ENCODE peak calls at places on chromosomes 2 and 18, in nine cellular contexts. J is right cardiac atrium; P is lower lobe of right lung; S is endodermal cell; G is mesendoderm; V is gastrocnemius medialis; B is germinal center; X is fibroblast of mammary gland; E is stimulated activated CD4-positive, alpha-beta T cell treated with anti-CD3 and anti-CD28 coated beads, Interleukin-4, amount 100 ng/mL, for 24 hours. U is an unnamed sample.

GRCh38 chr2:40606862-40607261 is 155.0 kb upstream of the SLC8A1 start:
- DNase-seq in P (no peak), X (peak), S (no peak), E (no peak), B (no peak), J (no peak), G (no peak), V (no peak), U (no peak)

GRCh38 chr2:230330725-230331124 is 3.7 kb downstream of the SP140L start:
- DNase-seq in E (no peak), S (no peak), G (no peak), X (peak), V (peak), J (no peak), P (no peak), B (no peak), U (no peak)

GRCh38 chr2:181904022-181904632 is 12.6 kb downstream of the ITPRID2 start:
- DNase-seq in S (no peak), P (no peak), V (no peak), G (peak), X (peak), E (no peak), J (no peak), B (peak), U (no peak)

GRCh38 chr2:191835539-191836350 is 11.1 kb downstream of the CAVIN2 start:
- DNase-seq in X (peak), J (no peak), S (peak), G (peak), V (no peak), P (no peak), E (no peak), B (no peak), U (no peak)

GRCh38 chr2:231189571-231190495 is 8.6 kb upstream of the ARMC9 start:
- DNase-seq in J (peak), P (peak), V (peak), E (no peak), S (no peak), X (peak), B (no peak), G (peak), U (peak)

GRCh38 chr2:2026252-2026831 is 282.0 kb upstream of the PXDN start:
- DNase-seq in G (no peak), P (no peak), E (no peak), B (no peak), S (peak), V (no peak), X (no peak), J (no peak), U (no peak)

GRCh38 chr2:241902357-241902991 is 32.9 kb downstream of the RTP5 start:
- DNase-seq in E (no peak), P (peak), J (no peak), V (no peak), G (no peak), S (peak), B (no peak), X (no peak), U (no peak)

GRCh38 chr18:49020621-49021021 is 69.9 kb upstream of the SMAD7 start:
- DNase-seq in V (no peak), G (no peak), P (no peak), B (no peak), X (no peak), E (no peak), J (no peak), S (peak), U (no peak)

U was measured in tibial artery.